ENCODE peak calls at places on chromosomes 12 and 14, in four cellular contexts. M, G, Q and T are unnamed samples.

GRCh38 chr14:92600318-92601053 is 86.9 kb downstream of the RIN3 start:
- DNase-seq in M (no peak), G (peak; percentile 78), Q (no peak), T (peak; percentile 34)

GRCh38 chr14:103607039-103607668 is 21.9 kb upstream of the KLC1 start:
- DNase-seq in M (peak; percentile 55), G (peak; percentile 56), Q (peak; percentile 64), T (peak; percentile 65)

GRCh38 chr12:109624467-109624866 is 50.9 kb downstream of the MVK start:
- DNase-seq in M (no peak), G (no peak), Q (no peak), T (peak; percentile 83)

GRCh38 chr14:24833385-24833784 is 199.4 kb upstream of the GZMB start:
- DNase-seq in M (no peak), G (no peak), Q (no peak), T (no peak)

GRCh38 chr12:124175731-124176130 is 119.2 kb upstream of the RFLNA start:
- DNase-seq in M (no peak), G (no peak), Q (no peak), T (no peak)

GRCh38 chr14:60266021-60266937 is 17.3 kb downstream of the PPM1A start:
- DNase-seq in M (peak; percentile 44), G (peak; percentile 25), Q (peak; percentile 18), T (no peak)

GRCh38 chr14:100314724-100315123 is 8.4 kb upstream of the SLC25A47 start:
- DNase-seq in M (no peak), G (no peak), Q (no peak), T (no peak)

GRCh38 chr12:117816-118345 is 51.3 kb downstream of the IQSEC3 start:
- DNase-seq in M (no peak), G (no peak), Q (no peak), T (no peak)

GRCh38 chr14:99621948-99622347 is 17.9 kb upstream of the CCDC85C start:
- DNase-seq in M (no peak), G (peak; percentile 22), Q (no peak), T (no peak)

GRCh38 chr12:25087596-25087995 is 107.4 kb downstream of the DNAI7 start:
- DNase-seq in M (peak; percentile 1), G (no peak), Q (no peak), T (no peak)

GRCh38 chr14:34275038-34275437 is 187.0 kb downstream of the SPTSSA start:
- DNase-seq in M (no peak), G (no peak), Q (no peak), T (no peak)

GRCh38 chr14:22900088-22900799 is 17.2 kb downstream of the REM2 start:
- DNase-seq in M (peak; percentile 70), G (peak; percentile 56), Q (peak; percentile 86), T (peak; percentile 90)

GRCh38 chr12:24948816-24949722 is at the start of gene BCAT1:
- DNase-seq in M (peak; percentile 88), G (peak; percentile 32), Q (peak; percentile 87), T (peak; percentile 94)

GRCh38 chr14:80260649-80261048 is 49.3 kb upstream of the DIO2 start:
- DNase-seq in M (no peak), G (no peak), Q (no peak), T (no peak)

GRCh38 chr14:93132472-93133065 is 16.8 kb upstream of the ITPK1 start:
- DNase-seq in M (peak; percentile 52), G (no peak), Q (peak; percentile 28), T (peak; percentile 70)

GRCh38 chr12:116400671-116401357 is 123.3 kb upstream of the MED13L start:
- DNase-seq in M (no peak), G (no peak), Q (no peak), T (no peak)

GRCh38 chr14:106690333-106690891 is 1164.0 kb downstream of the TMEM121 start:
- DNase-seq in M (no peak), G (no peak), Q (no peak), T (no peak)

GRCh38 chr12:64672925-64673409 is 62.7 kb downstream of the RASSF3 start:
- DNase-seq in M (peak; percentile 87), G (peak; percentile 41), Q (no peak), T (no peak)

GRCh38 chr12:31749024-31749704 is 20.3 kb upstream of the AMN1 start:
- DNase-seq in M (peak; percentile 98), G (peak; percentile 100), Q (no peak), T (peak; percentile 86)

GRCh38 chr12:89349814-89350213 is 2.5 kb downstream of the DUSP6 start:
- DNase-seq in M (peak; percentile 76), G (peak; percentile 62), Q (peak; percentile 71), T (peak; percentile 81)

GRCh38 chr14:39229222-39229543 is 4.5 kb upstream of the MIA2 start:
- DNase-seq in M (no peak), G (no peak), Q (no peak), T (no peak)

GRCh38 chr12:106436183-106436582 is 78.6 kb downstream of the POLR3B start:
- DNase-seq in M (no peak), G (peak; percentile 14), Q (peak; percentile 12), T (no peak)

GRCh38 chr12:17301544-17301943 is 695.6 kb upstream of the LMO3 start:
- DNase-seq in M (no peak), G (no peak), Q (peak; percentile 6), T (peak; percentile 71)

GRCh38 chr12:89273525-89273924 is 78.8 kb downstream of the DUSP6 start:
- DNase-seq in M (no peak), G (no peak), Q (no peak), T (no peak)

GRCh38 chr12:10395390-10395998 is 5.7 kb upstream of the KLRK1 start:
- DNase-seq in M (no peak), G (peak; percentile 91), Q (no peak), T (peak; percentile 52)

GRCh38 chr12:107655281-107656065 is 30.1 kb upstream of the PWP1 start:
- DNase-seq in M (peak; percentile 67), G (no peak), Q (no peak), T (peak; percentile 35)

GRCh38 chr14:36720657-36721056 is 59.0 kb downstream of the PAX9 start:
- DNase-seq in M (no peak), G (no peak), Q (no peak), T (peak; percentile 48)

GRCh38 chr14:48563465-48563864 is 888.1 kb upstream of the MDGA2 start:
- DNase-seq in M (no peak), G (peak; percentile 86), Q (peak; percentile 9), T (peak; percentile 81)

GRCh38 chr12:92552412-92553108 is 150.2 kb upstream of the PLEKHG7 start:
- DNase-seq in M (peak; percentile 56), G (peak; percentile 46), Q (no peak), T (no peak)

GRCh38 chr14:38951451-38951850 is 151.6 kb downstream of the SEC23A start:
- DNase-seq in M (peak; percentile 65), G (peak; percentile 14), Q (no peak), T (no peak)

GRCh38 chr12:92574911-92575570 is 127.7 kb upstream of the PLEKHG7 start:
- DNase-seq in M (no peak), G (no peak), Q (peak; percentile 23), T (no peak)

DNA sequence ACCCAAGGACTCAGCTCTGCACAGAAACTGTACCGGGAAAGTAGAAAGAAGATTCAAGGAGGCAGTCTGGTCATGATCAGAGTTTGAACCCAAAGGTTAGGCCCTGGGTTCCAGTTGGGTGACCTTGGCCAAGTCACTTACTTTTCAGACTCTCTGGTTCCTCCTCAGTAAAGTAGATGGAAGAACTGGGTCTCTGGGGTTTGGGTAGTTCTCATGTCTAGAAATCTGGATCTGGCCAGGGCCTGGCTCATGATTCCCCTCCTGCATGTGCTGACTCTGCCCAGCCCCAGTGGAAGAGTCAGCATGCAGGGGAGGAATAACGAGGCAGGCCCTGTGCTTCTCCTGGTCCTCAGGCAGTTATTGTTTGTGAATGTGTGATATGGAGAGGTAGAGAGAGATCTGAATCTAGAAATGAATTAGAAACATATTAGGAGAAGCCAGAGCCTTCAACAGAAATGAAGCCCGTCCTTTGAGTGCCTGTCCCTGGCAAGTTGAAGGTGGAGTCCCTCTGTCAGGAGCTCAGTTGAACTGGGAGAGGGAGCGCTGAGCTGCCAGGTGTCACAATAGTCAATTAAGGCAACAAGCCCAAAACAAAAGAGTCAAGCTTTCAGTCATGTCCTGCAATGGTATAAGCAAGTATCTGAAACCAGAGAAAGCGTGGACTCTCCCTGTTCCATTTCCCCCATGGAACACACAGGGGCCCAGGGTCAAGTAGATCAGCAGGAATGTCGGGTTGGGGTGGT is 131.3 kb upstream of the HIF1A start:
- DNase-seq in M (no peak), G (no peak), Q (no peak), T (no peak)
- H3K9ac ChIP-seq in M (peak overlapping the region; percentile 51), G (peak overlapping the region; percentile 80), Q (no peak overlapping the region), T (no peak overlapping the region)

GRCh38 chr14:64752909-64753308 is 48.7 kb downstream of the PLEKHG3 start:
- DNase-seq in M (no peak), G (no peak), Q (no peak), T (no peak)

GRCh38 chr14:64753374-64753773 is 49.1 kb downstream of the PLEKHG3 start:
- DNase-seq in M (no peak), G (no peak), Q (no peak), T (no peak)

GRCh38 chr14:64755661-64756265 is 51.5 kb downstream of the PLEKHG3 start:
- DNase-seq in M (no peak), G (peak; percentile 98), Q (no peak), T (no peak)

GRCh38 chr14:64753999-64754398 is 49.8 kb downstream of the PLEKHG3 start:
- DNase-seq in M (no peak), G (no peak), Q (no peak), T (no peak)

DNA sequence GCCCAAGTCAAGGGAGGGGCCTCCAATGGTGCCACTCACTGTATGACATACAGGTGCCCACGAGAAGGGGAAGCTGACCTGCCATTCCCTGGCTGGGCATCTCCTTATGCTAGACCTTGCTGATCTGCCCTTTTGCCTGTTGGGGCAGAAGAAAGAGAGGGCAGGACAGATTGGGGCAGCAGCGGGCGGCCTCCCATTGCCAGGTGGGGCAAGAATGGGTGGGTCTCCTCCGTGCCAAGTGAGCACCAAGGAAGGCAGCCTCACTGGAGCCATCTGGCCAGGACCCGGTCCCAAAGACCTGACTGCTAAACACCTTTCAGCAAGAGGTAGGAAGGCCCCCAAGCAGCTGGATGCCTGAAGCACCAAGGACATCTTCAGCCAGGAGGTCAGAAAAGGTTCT is 50.5 kb downstream of the PLEKHG3 start:
- DNase-seq in M (no peak), G (no peak), Q (no peak), T (no peak)
- H3K27ac ChIP-seq in M (no peak overlapping the region), G (no peak overlapping the region), Q (no peak overlapping the region), T (no peak overlapping the region)

GRCh38 chr14:61357118-61357517 is 35.7 kb downstream of the PRKCH start:
- DNase-seq in M (no peak), G (no peak), Q (no peak), T (no peak)
- TF ChIP-seq CTCF in M (no peak), G (no peak), Q (no peak), T (no peak)

DNA sequence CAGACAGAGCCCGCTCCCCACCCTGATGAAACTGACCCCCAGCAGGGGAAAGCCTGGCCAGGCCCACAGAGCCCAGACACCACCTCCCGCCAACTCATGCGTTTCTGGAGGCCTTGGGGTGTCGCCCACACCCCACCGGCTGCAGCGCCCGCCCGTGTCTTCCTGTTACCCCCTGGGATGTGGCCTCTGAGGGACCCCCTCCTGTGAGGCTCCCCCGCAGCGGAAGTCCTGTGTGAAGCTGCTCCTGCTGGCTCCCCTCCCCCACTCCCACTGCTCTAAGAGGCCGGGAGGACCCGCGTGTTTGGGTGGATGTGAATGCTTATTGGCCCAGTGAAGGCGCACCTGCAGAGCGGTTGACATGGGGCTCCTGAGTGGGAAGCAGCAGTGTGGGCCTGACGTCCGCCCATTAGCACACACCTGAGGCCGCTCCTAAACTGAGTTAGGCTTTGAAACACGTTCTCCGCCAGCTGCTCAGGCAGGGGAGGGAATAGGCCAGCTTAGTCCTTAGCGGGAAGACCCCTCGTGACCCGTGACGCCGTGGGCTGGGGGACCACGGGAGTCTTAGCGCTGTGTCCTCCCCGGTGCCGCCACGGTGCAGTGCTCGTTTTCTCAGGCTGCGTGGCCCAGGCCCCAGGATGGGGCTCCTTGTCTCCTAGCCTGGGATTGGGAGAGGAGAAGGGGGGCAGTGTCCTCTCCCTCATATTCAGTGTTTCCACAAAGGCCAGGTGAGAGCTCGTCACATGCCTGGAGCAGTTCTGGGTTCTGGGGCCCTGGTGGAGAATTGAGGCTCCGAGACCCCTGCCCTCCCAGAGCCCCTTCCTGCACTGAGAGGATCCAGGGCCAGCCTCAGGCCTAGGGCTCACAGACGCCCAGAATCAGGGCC is 323.4 kb upstream of the SFSWAP start:
- DNase-seq in M (no peak), G (no peak), Q (no peak), T (peak; percentile 50)
- H3K9ac ChIP-seq in M (no peak overlapping the region), G (no peak overlapping the region), Q (no peak overlapping the region), T (no peak overlapping the region)